ENCODE peak calls at places on chromosomes 7 and 10, in ten cellular contexts. Q is skeletal muscle cell, U is NB4, K is tibial artery, E is A549, R is right lobe of liver, A is adrenal gland, W is neural progenitor cell, B is breast epithelium, S is GM23248. F is an unnamed sample.

GRCh38 chr10:56329961-56330360 is 31.1 kb downstream of the ZWINT start:
- DNase-seq in W (no peak), U (no peak), S (no peak), E (no peak), K (no peak), Q (no peak), B (no peak), A (no peak), R (no peak), F (no peak)

GRCh38 chr7:157650131-157650631 is 313.4 kb downstream of the DNAJB6 start:
- DNase-seq in R (no peak), Q (no peak), K (no peak), A (no peak), B (no peak), U (no peak), E (no peak), W (no peak), S (no peak), F (no peak)

GRCh38 chr7:38020134-38020533 is 99.7 kb downstream of the EPDR1 start:
- DNase-seq in U (no peak), S (no peak), K (peak; percentile 21), R (no peak), E (no peak), W (no peak), B (no peak), A (no peak), Q (no peak), F (no peak)

GRCh38 chr7:34191766-34192550 is 286.6 kb downstream of the BMPER start:
- DNase-seq in B (no peak), K (no peak), R (no peak), A (no peak), S (no peak), U (no peak), Q (no peak), E (no peak), W (peak; percentile 85), F (no peak)

GRCh38 chr10:69644658-69645295 is 14.7 kb downstream of the FAM241B start:
- DNase-seq in A (peak; percentile 36), E (peak; percentile 90), B (no peak), U (peak; percentile 59), S (peak; percentile 74), W (peak; percentile 82), Q (no peak), R (peak; percentile 65), K (no peak), F (peak; percentile 75)

GRCh38 chr10:80444646-80445319 is 9.3 kb upstream of the TSPAN14 start:
- DNase-seq in Q (no peak), R (peak; percentile 79), E (peak; percentile 89), B (no peak), U (peak; percentile 82), S (peak; percentile 80), W (peak; percentile 75), K (peak; percentile 73), A (peak; percentile 75), F (no peak)

GRCh38 chr7:136309407-136309806 is 332.2 kb upstream of the MTPN start:
- DNase-seq in E (no peak), U (no peak), Q (no peak), K (no peak), W (no peak), R (no peak), A (no peak), S (no peak), B (no peak), F (no peak)

GRCh38 chr10:110643670-110644597 is at the start of gene RBM20:
- DNase-seq in Q (no peak), R (peak; percentile 63), B (no peak), W (peak; percentile 82), U (peak; percentile 60), E (no peak), S (peak; percentile 58), K (no peak), A (peak; percentile 15), F (no peak)

DNA sequence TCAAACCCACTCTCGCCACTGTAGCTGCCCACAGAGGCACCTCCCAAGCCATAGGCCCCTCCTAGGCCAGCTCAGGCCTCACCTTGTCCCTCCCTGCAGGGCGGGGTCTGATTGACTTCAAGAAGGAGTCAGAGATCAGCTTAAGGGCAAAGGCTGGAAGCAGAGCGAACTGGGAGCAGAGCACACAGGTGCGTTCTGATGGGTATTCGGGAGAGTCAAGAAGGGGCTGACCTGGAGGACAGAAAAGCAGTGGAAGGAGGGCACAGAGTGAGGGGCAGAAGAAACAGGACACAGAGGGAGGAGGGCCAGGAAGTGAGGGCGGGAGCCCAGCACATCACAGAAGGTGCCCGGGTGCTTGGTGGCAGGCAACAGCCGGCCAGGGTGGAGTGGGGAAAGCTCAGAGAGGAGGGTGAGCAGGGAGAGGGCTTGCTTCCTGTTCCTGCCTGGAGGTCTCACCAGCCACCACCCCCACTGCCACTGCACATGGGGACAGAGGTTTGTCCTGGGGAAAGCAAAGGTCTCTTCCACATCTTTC is at the start of gene AOC1:
- DNase-seq in Q (no peak), S (no peak), K (no peak), W (no peak), A (no peak), R (no peak), U (peak; percentile 90), E (no peak), B (no peak), F (no peak)
- H3K4me3 ChIP-seq in Q (no peak within 1 kb of the TSS), S (no peak within 1 kb of the TSS), K (no peak within 1 kb of the TSS), W (no peak within 1 kb of the TSS), A (no peak within 1 kb of the TSS), R (no peak within 1 kb of the TSS), U (peak within 1 kb of the TSS; percentile 54), E (no peak within 1 kb of the TSS), B (no peak within 1 kb of the TSS), F (no peak within 1 kb of the TSS)

GRCh38 chr7:31052841-31053601 is 913 bp downstream of the ADCYAP1R1 start:
- DNase-seq in S (no peak), U (no peak), Q (no peak), R (no peak), K (no peak), W (peak; percentile 45), E (no peak), B (no peak), A (no peak), F (no peak)

GRCh38 chr7:31053986-31054385 is 1.9 kb downstream of the ADCYAP1R1 start:
- DNase-seq in A (no peak), U (no peak), B (no peak), E (no peak), W (no peak), K (no peak), Q (no peak), S (no peak), R (no peak), F (no peak)

GRCh38 chr7:31051598-31052503 is at the start of gene ADCYAP1R1:
- DNase-seq in A (no peak), W (peak; percentile 84), R (no peak), K (no peak), U (no peak), E (no peak), Q (no peak), S (no peak), B (no peak), F (no peak)

GRCh38 chr7:31054608-31055273 is 2.6 kb downstream of the ADCYAP1R1 start:
- DNase-seq in A (no peak), E (no peak), U (no peak), W (no peak), R (no peak), Q (no peak), K (no peak), S (no peak), B (no peak), F (no peak)

DNA sequence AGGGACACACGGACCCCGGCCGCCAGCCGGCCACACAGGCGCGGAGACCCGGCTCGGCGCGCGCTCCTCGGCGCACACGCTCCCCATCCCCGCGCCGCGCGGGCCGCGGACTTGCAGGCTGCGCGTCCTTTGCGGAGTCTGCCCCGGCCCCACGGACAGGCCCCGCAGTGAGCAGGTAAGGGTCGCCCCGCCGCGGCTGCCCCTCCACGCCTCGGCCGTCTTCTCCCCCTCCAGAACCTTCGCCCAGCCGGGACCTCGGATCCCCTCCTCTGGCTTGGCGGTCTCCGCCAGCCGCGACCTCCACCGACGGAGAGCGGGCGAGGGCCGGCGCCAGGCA is 364 bp downstream of the ADCYAP1R1 start:
- DNase-seq in W (no peak), R (no peak), E (no peak), K (no peak), U (no peak), A (no peak), B (no peak), S (no peak), Q (no peak), F (no peak)
- H3K4me3 ChIP-seq in W (peak overlapping the region; percentile 60), R (peak overlapping the region; percentile 10), E (peak overlapping the region; percentile 49), K (peak overlapping the region; percentile 37), U (no peak overlapping the region), A (peak overlapping the region; percentile 6), B (peak overlapping the region; percentile 68), S (no peak overlapping the region), Q (no peak overlapping the region), F (peak overlapping the region; percentile 54)

GRCh38 chr7:82288769-82289535 is 154.6 kb downstream of the CACNA2D1 start:
- DNase-seq in R (no peak), A (no peak), Q (no peak), U (no peak), E (no peak), B (no peak), K (no peak), S (no peak), W (no peak), F (no peak)

GRCh38 chr7:82289889-82290288 is 153.7 kb downstream of the CACNA2D1 start:
- DNase-seq in R (no peak), A (no peak), E (no peak), B (no peak), S (no peak), K (no peak), W (no peak), U (no peak), Q (no peak), F (no peak)

GRCh38 chr7:82286096-82286841 is 157.3 kb downstream of the CACNA2D1 start:
- DNase-seq in E (no peak), K (no peak), R (no peak), B (no peak), W (no peak), S (no peak), A (no peak), Q (no peak), U (no peak), F (no peak)

DNA sequence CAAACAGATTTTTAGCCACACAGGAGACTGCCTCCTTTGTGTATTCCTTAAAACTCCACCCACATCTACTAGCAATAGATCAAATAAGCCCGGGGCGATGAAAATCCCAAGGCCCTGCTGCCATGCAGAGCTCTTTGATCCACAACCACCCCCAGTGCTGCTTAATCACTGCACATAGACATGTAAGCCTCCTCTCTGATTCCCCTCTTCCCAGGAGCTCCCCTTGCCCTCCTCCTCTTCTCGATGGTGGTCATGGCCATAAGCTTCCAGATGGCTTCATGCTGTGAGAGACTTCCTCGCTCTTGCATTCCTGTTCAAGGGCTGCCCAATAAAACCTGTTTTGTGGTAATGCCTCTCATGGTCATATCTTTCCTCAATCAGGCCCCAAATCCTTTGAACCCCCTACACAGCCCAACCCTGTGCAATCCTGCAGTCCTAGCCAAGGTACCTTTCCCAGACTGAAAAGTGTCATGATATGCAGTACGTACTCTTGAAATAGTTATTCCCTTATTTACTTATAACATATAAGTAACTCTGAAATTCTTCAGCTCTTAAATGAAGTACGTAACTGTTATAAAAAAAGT is 158.5 kb downstream of the CACNA2D1 start:
- DNase-seq in W (no peak), B (no peak), K (no peak), R (no peak), U (no peak), S (no peak), A (no peak), Q (no peak), E (no peak), F (no peak)
- H3K4me3 ChIP-seq in W (no peak overlapping the region), B (no peak overlapping the region), K (no peak overlapping the region), R (no peak overlapping the region), U (no peak overlapping the region), S (no peak overlapping the region), A (no peak overlapping the region), Q (no peak overlapping the region), E (no peak overlapping the region), F (no peak overlapping the region)

GRCh38 chr7:10117815-10118214 is 855.9 kb upstream of the PHF14 start:
- DNase-seq in W (no peak), U (no peak), R (no peak), K (no peak), B (no peak), Q (no peak), S (no peak), E (no peak), A (no peak), F (no peak)
- H3K4me3 ChIP-seq in W (no peak overlapping the region), U (no peak overlapping the region), R (no peak overlapping the region), K (no peak overlapping the region), B (no peak overlapping the region), Q (no peak overlapping the region), S (no peak overlapping the region), E (no peak overlapping the region), A (no peak overlapping the region), F (no peak overlapping the region)

F was measured in ascending aorta.